ENCODE peak calls at places on chromosomes 12 and 14, in eight cellular contexts. L, M, J, P, E, Z, H and Y are unnamed samples.

GRCh38 chr12:43079481-43079880 is 472.5 kb downstream of the ADAMTS20 start:
- DNase-seq in M (no peak), L (no peak), E (no peak), Z (no peak), J (no peak), H (no peak), P (no peak), Y (no peak)

GRCh38 chr12:102883204-102883799 is 33.7 kb downstream of the PAH start:
- DNase-seq in L (peak; percentile 72), H (peak; percentile 24), E (no peak), M (no peak), J (peak; percentile 44), Z (peak; percentile 18), P (no peak), Y (peak; percentile 47)

GRCh38 chr12:121538699-121539061 is 42.1 kb downstream of the KDM2B start:
- DNase-seq in M (no peak), P (no peak), E (no peak), L (peak; percentile 17), H (no peak), Z (no peak), J (no peak), Y (no peak)

GRCh38 chr12:81573228-81573627 is 185.9 kb downstream of the PPFIA2 start:
- DNase-seq in Z (no peak), J (no peak), L (peak; percentile 24), P (no peak), E (no peak), M (no peak), H (no peak), Y (no peak)

GRCh38 chr14:53355581-53356112 is 202.5 kb upstream of the DDHD1 start:
- DNase-seq in Z (peak; percentile 26), H (no peak), E (no peak), L (peak; percentile 65), J (no peak), M (peak; percentile 18), P (no peak), Y (no peak)

GRCh38 chr12:75825686-75826085 is 205.9 kb downstream of the PHLDA1 start:
- DNase-seq in P (no peak), E (no peak), M (no peak), J (no peak), H (no peak), L (peak; percentile 84), Z (no peak), Y (no peak)

GRCh38 chr14:52269100-52269499 is 1.6 kb downstream of the PTGDR start:
- DNase-seq in P (no peak), E (no peak), Z (no peak), H (no peak), M (no peak), J (no peak), L (no peak), Y (no peak)

GRCh38 chr14:90717916-90718315 is 98.3 kb downstream of the TTC7B start:
- DNase-seq in P (no peak), E (no peak), M (no peak), L (no peak), Z (no peak), J (no peak), H (no peak), Y (no peak)

GRCh38 chr12:14928946-14929345 is 9.4 kb downstream of the ERP27 start:
- DNase-seq in J (no peak), M (no peak), H (no peak), E (no peak), P (no peak), Z (no peak), L (no peak), Y (no peak)

GRCh38 chr14:52080171-52080800 is 11.4 kb upstream of the NID2 start:
- DNase-seq in Z (no peak), M (no peak), J (peak; percentile 33), P (no peak), L (peak; percentile 76), E (no peak), H (no peak), Y (no peak)

GRCh38 chr14:31057701-31058364 is 31.7 kb upstream of the STRN3 start:
- DNase-seq in Z (no peak), H (no peak), M (no peak), L (no peak), E (no peak), J (no peak), P (no peak), Y (no peak)

GRCh38 chr12:100324498-100324897 is 32.4 kb upstream of the SLC17A8 start:
- DNase-seq in L (no peak), H (no peak), M (no peak), P (no peak), Z (no peak), J (no peak), E (no peak), Y (no peak)
- H3K27ac ChIP-seq in L (no peak overlapping the region), H (no peak overlapping the region), M (no peak overlapping the region), P (no peak overlapping the region), Z (no peak overlapping the region), J (no peak overlapping the region), E (no peak overlapping the region), Y (no peak overlapping the region)

DNA sequence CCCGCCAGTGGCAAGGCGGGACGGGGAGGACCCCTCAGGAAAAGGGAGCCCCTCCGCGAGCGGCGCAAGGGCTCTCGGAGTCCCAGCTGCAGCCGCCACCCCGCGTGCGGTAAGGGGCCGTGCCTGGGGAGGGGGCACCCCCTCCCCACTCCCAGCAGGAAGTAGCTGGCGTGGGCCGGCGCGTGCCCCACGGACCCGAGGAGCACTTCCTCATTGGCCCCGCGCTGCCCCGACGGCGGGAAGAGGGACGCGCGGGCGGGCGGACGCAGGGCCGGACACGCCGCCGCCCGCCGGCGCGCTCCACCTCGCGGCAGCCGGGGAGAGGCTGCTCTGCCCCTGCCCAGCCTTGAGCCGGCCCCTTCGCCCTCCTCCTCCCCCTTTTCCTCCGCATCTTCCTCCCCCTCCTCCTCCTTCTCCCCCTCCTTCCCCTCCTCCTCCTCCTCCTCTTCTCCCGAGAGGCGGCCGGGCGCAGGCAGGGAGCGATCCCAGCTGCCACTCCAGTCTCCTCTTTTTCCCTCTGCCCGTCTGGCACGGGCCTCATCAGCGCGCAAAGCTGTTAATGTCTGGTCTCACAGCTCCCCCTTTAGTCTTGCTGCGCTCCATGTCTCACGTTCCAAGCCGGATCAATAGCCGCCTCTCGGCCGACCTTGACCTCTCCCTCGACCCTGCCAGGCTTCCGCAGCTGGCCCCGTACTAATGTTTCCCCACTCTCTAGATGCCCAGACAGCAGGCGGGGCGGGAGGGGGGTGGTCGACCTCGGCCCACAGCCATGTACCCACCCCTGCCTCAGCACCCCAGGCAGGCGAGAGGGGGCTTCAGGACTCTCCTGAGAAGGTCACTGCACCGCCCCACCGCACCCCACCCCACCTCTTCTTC is 2.6 kb upstream of the BCL11B start:
- DNase-seq in P (peak; percentile 55), Z (peak; percentile 33), J (peak; percentile 57), E (no peak), L (peak; percentile 68), H (peak; percentile 23), M (no peak), Y (peak; percentile 36)
- H3K27ac ChIP-seq in P (no peak overlapping the region), Z (no peak overlapping the region), J (no peak overlapping the region), E (no peak overlapping the region), L (no peak overlapping the region), H (no peak overlapping the region), M (no peak overlapping the region), Y (no peak overlapping the region)

GRCh38 chr12:130484221-130484620 is 146.5 kb downstream of the PIWIL1 start:
- DNase-seq in Z (no peak), H (no peak), M (no peak), P (no peak), L (no peak), J (no peak), E (no peak), Y (no peak)

GRCh38 chr12:130483616-130484180 is 146.0 kb downstream of the PIWIL1 start:
- DNase-seq in E (no peak), Z (no peak), M (no peak), H (no peak), J (no peak), P (no peak), L (no peak), Y (no peak)

GRCh38 chr12:130486891-130487416 is 149.3 kb downstream of the PIWIL1 start:
- DNase-seq in E (no peak), L (no peak), P (no peak), Z (no peak), M (no peak), J (no peak), H (no peak), Y (no peak)

GRCh38 chr12:130486146-130486435 is 148.4 kb downstream of the PIWIL1 start:
- DNase-seq in Z (no peak), P (no peak), L (no peak), E (no peak), J (no peak), M (no peak), H (no peak), Y (no peak)

DNA sequence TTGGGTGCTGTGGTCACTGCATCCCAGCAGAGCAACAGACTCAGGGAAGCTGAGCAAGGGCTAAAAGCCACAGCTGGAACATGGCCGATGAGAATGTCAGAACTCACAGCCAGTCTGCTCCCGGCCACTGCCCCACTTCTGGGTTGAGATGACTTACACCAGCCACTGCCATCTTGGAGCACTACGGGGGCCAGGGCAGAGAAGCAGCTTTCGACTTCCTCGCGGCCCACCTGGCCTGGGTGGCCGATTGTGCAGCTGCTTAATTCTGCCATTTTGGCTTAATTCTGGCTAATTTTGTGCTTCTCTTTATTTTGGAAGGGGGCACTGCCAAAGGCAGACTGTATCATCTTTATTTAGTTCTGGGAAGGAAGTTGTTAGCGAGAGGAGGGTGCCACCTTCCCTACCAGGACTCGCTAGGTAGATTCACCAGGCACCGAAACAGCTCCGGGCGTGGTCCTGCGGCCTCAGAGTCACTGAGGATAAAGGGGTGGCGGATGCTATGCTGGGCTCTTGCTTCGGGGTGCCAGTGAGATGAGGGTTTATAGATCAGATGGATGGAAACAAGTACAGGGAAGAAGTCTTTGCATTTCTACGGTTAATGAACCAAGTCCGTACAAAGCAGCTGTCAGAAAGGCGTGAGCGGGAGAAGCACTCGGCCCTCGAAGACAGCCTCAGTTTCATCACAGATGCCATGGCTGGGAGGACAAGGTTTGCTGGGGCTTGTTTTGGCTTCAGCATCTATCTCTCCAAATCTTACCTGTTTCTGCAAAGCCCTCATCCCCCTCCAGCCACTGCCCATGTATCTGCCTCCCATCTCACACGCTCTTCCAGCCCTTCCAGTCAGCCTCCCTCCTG is 147.8 kb downstream of the PIWIL1 start:
- DNase-seq in L (no peak), M (no peak), Z (no peak), P (no peak), H (no peak), E (no peak), J (no peak), Y (no peak)
- H3K27ac ChIP-seq in L (no peak overlapping the region), M (no peak overlapping the region), Z (no peak overlapping the region), P (no peak overlapping the region), H (no peak overlapping the region), E (no peak overlapping the region), J (no peak overlapping the region), Y (no peak overlapping the region)

DNA sequence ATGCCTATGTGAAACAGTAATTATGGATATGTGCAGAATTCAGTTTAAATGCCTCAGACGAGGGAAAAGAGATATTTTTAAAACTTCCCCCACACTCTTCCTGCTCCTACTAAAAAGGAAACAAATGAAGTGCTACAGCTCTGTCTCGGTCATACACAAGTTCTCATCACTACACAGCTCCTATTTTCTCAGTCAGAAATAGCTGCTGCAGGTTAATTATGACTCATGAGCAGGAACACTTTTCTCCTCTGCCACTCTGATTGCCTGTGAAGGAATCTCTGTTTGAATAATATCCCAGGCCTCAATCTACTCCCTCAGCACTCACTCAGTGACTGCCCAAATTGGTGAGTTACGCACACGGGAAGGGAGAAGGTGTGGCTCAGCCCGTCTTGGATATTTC is 703.6 kb upstream of the FLRT2 start:
- DNase-seq in E (no peak), P (no peak), M (no peak), Z (no peak), H (no peak), J (no peak), L (peak; percentile 0), Y (no peak)
- H3K27ac ChIP-seq in E (no peak overlapping the region), P (no peak overlapping the region), M (no peak overlapping the region), Z (no peak overlapping the region), H (no peak overlapping the region), J (no peak overlapping the region), L (no peak overlapping the region), Y (no peak overlapping the region)